ENCODE peak calls at places on chromosomes 7 and 10, in six cellular contexts. X is SK-N-SH, L is endothelial cell of umbilical vein, D is neuronal stem cell, I is K562, J is HCT116. G is an unnamed sample.

GRCh38 chr10:8061274-8062211 is 7.1 kb downstream of the GATA3 start:
- DNase-seq in X (no peak), D (peak; percentile 26), I (no peak), L (peak; percentile 71), J (no peak), G (no peak)

GRCh38 chr7:86282014-86282682 is 361.6 kb upstream of the GRM3 start:
- DNase-seq in L (no peak), J (no peak), X (peak; percentile 17), D (no peak), I (no peak), G (no peak)

GRCh38 chr10:128823201-128823600 is 643.8 kb upstream of the MGMT start:
- DNase-seq in J (no peak), I (no peak), L (no peak), X (no peak), D (no peak), G (peak; percentile 33)

GRCh38 chr7:1532456-1533254 is 2.2 kb downstream of the MAFK start:
- DNase-seq in L (peak; percentile 97), D (no peak), J (peak; percentile 43), I (peak; percentile 66), X (no peak), G (no peak)

GRCh38 chr7:44750424-44750823 is 1.8 kb downstream of the ZMIZ2 start:
- DNase-seq in L (no peak), D (no peak), I (no peak), J (no peak), X (no peak), G (no peak)

GRCh38 chr7:43534110-43534509 is 48.8 kb upstream of the STK17A start:
- DNase-seq in D (no peak), X (no peak), I (no peak), L (no peak), J (no peak), G (no peak)

GRCh38 chr10:51073461-51074237 is 638 bp upstream of the PRKG1 start:
- DNase-seq in X (peak; percentile 65), J (no peak), D (peak; percentile 12), I (peak; percentile 8), L (no peak), G (peak; percentile 76)

GRCh38 chr10:101301111-101301731 is 52.7 kb upstream of the BTRC start:
- DNase-seq in D (no peak), J (peak; percentile 63), I (peak; percentile 62), X (no peak), L (peak; percentile 44), G (peak; percentile 70)

GRCh38 chr10:61251089-61251488 is 202.1 kb downstream of the TMEM26 start:
- DNase-seq in X (no peak), D (no peak), I (no peak), J (no peak), L (no peak), G (no peak)

GRCh38 chr7:16071246-16071857 is 350.0 kb downstream of the CRPPA start:
- DNase-seq in J (peak; percentile 54), X (peak; percentile 39), I (peak; percentile 49), L (peak; percentile 70), D (peak; percentile 47), G (no peak)

GRCh38 chr10:73423309-73423708 is 9.5 kb upstream of the ANXA7 start:
- DNase-seq in L (no peak), J (no peak), D (no peak), I (no peak), X (no peak), G (no peak)

GRCh38 chr10:72088879-72089585 is 681 bp upstream of the SPOCK2 start:
- DNase-seq in D (no peak), I (no peak), L (no peak), X (no peak), J (no peak), G (no peak)

GRCh38 chr10:22475857-22476600 is 130.7 kb downstream of the SPAG6 start:
- DNase-seq in X (peak; percentile 76), J (no peak), D (peak; percentile 48), L (no peak), I (no peak), G (no peak)

GRCh38 chr7:137836113-137836509 is 10.7 kb downstream of the DGKI start:
- DNase-seq in D (no peak), L (no peak), X (no peak), J (no peak), I (no peak), G (no peak)

GRCh38 chr7:6106140-6106904 is 75.1 kb downstream of the ANKRD61 start:
- DNase-seq in I (no peak), J (peak; percentile 71), X (no peak), D (no peak), L (peak; percentile 58), G (no peak)

GRCh38 chr10:110802551-110803238 is 69.0 kb upstream of the PDCD4 start:
- DNase-seq in L (peak; percentile 79), J (no peak), D (no peak), X (no peak), I (no peak), G (no peak)

GRCh38 chr10:8829592-8829991 is 775.1 kb downstream of the GATA3 start:
- DNase-seq in L (no peak), X (no peak), J (no peak), I (no peak), D (no peak), G (no peak)

GRCh38 chr7:13201628-13202027 is 514.2 kb downstream of the ARL4A start:
- DNase-seq in L (no peak), I (no peak), J (no peak), X (no peak), D (no peak), G (no peak)

GRCh38 chr10:129521161-129522025 is 54.4 kb downstream of the MGMT start:
- DNase-seq in I (no peak), X (no peak), J (no peak), D (no peak), L (no peak), G (no peak)

GRCh38 chr7:158588878-158589442 is 1.3 kb upstream of the PTPRN2 start:
- DNase-seq in J (no peak), X (no peak), L (no peak), D (no peak), I (no peak), G (no peak)

GRCh38 chr10:52644678-52645434 is 127.7 kb downstream of the MBL2 start:
- DNase-seq in I (peak; percentile 11), D (peak; percentile 23), X (peak; percentile 25), L (peak; percentile 79), J (peak; percentile 51), G (peak; percentile 59)

GRCh38 chr10:6011558-6011957 is 34.2 kb upstream of the IL15RA start:
- DNase-seq in X (no peak), J (no peak), D (no peak), L (no peak), I (no peak), G (no peak)

GRCh38 chr10:76420725-76421124 is 989.3 kb downstream of the LRMDA start:
- DNase-seq in L (no peak), J (no peak), X (no peak), I (no peak), D (no peak), G (no peak)

GRCh38 chr7:156456032-156456431 is 184.5 kb upstream of the RNF32 start:
- DNase-seq in J (no peak), D (no peak), L (no peak), X (no peak), I (no peak), G (no peak)

GRCh38 chr10:69864321-69864720 is 62.6 kb downstream of the COL13A1 start:
- DNase-seq in I (no peak), L (peak; percentile 84), J (peak; percentile 66), D (no peak), X (no peak), G (no peak)

GRCh38 chr7:68689087-68689433 is 909.2 kb upstream of the AUTS2 start:
- DNase-seq in J (no peak), X (no peak), I (no peak), L (no peak), D (no peak), G (no peak)

GRCh38 chr10:114519756-114520288 is 115.5 kb upstream of the AFAP1L2 start:
- DNase-seq in L (no peak), X (no peak), I (no peak), D (no peak), J (no peak), G (no peak)
- H2AFZ ChIP-seq in L (no peak overlapping the region), X (no peak overlapping the region), I (no peak overlapping the region), D (no peak overlapping the region), J (no peak overlapping the region), G (no peak overlapping the region)

GRCh38 chr10:24706479-24707118 is 17.1 kb downstream of the ARHGAP21 start:
- DNase-seq in L (peak; percentile 76), X (peak; percentile 42), D (no peak), I (peak; percentile 46), J (no peak), G (no peak)

GRCh38 chr10:24703700-24704099 is 20.0 kb downstream of the ARHGAP21 start:
- DNase-seq in L (no peak), D (no peak), J (no peak), X (no peak), I (no peak), G (no peak)

GRCh38 chr10:24711465-24711864 is 12.2 kb downstream of the ARHGAP21 start:
- DNase-seq in D (no peak), X (no peak), L (no peak), J (no peak), I (no peak), G (no peak)

GRCh38 chr10:24708081-24708480 is 15.6 kb downstream of the ARHGAP21 start:
- DNase-seq in X (no peak), I (no peak), J (no peak), D (no peak), L (no peak), G (no peak)

GRCh38 chr10:24707445-24707844 is 16.2 kb downstream of the ARHGAP21 start:
- DNase-seq in J (no peak), D (no peak), I (peak; percentile 31), X (no peak), L (no peak), G (no peak)
- H2AFZ ChIP-seq in J (no peak overlapping the region), D (no peak overlapping the region), I (no peak overlapping the region), X (no peak overlapping the region), L (no peak overlapping the region), G (no peak overlapping the region)

GRCh38 chr7:98081351-98081750 is 25.3 kb upstream of the LMTK2 start:
- DNase-seq in L (no peak), I (no peak), D (no peak), J (no peak), X (no peak), G (no peak)

GRCh38 chr7:98079891-98080653 is 26.6 kb upstream of the LMTK2 start:
- DNase-seq in D (no peak), I (no peak), L (no peak), X (no peak), J (no peak), G (no peak)

GRCh38 chr7:98078197-98078870 is 28.3 kb upstream of the LMTK2 start:
- DNase-seq in J (no peak), I (no peak), L (no peak), X (no peak), D (no peak), G (no peak)

GRCh38 chr7:98075801-98076200 is 30.9 kb upstream of the LMTK2 start:
- DNase-seq in I (no peak), L (no peak), J (no peak), X (no peak), D (no peak), G (no peak)

GRCh38 chr7:98077762-98078161 is 28.9 kb upstream of the LMTK2 start:
- DNase-seq in J (no peak), I (no peak), X (no peak), L (no peak), D (no peak), G (no peak)
- H2AFZ ChIP-seq in J (no peak overlapping the region), I (no peak overlapping the region), X (no peak overlapping the region), L (no peak overlapping the region), D (peak overlapping the region; percentile 73), G (no peak overlapping the region)

GRCh38 chr7:131546126-131546525 is 10.3 kb downstream of the PODXL start:
- DNase-seq in X (no peak), J (no peak), I (peak; percentile 62), D (no peak), L (peak; percentile 23), G (no peak)
- H2AFZ ChIP-seq in X (no peak overlapping the region), J (no peak overlapping the region), I (peak overlapping the region; percentile 29), D (no peak overlapping the region), L (no peak overlapping the region), G (no peak overlapping the region)

GRCh38 chr7:48085942-48086341 is 3.1 kb upstream of the UPP1 start:
- DNase-seq in I (no peak), D (no peak), X (no peak), J (no peak), L (no peak), G (no peak)
- H2AFZ ChIP-seq in I (no peak overlapping the region), D (peak overlapping the region; percentile 79), X (no peak overlapping the region), J (no peak overlapping the region), L (no peak overlapping the region), G (no peak overlapping the region)

G was measured in H1.